ENCODE peak calls at places on chromosomes 7 and 10, in eight cellular contexts. W, T, K, S, Q, P, O and N are unnamed samples.

GRCh38 chr10:101139421-101139911 is 8.4 kb downstream of the TLX1 start:
- DNase-seq in W (no peak), T (no peak), K (no peak), S (no peak), Q (no peak), P (no peak), O (no peak), N (no peak)

GRCh38 chr7:100745184-100745583 is 11.8 kb downstream of the ZAN start:
- DNase-seq in W (peak), T (no peak), K (peak), S (peak), Q (no peak), P (no peak), O (no peak), N (no peak)

GRCh38 chr7:1520574-1521234 is 9.8 kb upstream of the MAFK start:
- DNase-seq in W (peak), T (no peak), K (no peak), S (peak), Q (no peak), P (no peak), O (peak), N (peak)

GRCh38 chr7:30979027-30979426 is 15.3 kb downstream of the GHRHR start:
- DNase-seq in W (no peak), T (peak), K (no peak), S (no peak), Q (no peak), P (peak), O (no peak), N (no peak)

GRCh38 chr10:61640876-61641275 is 21.9 kb upstream of the CABCOCO1 start:
- DNase-seq in W (no peak), T (no peak), K (no peak), S (no peak), Q (no peak), P (no peak), O (no peak), N (no peak)

GRCh38 chr7:1873070-1873405 is 203.0 kb downstream of the ELFN1 start:
- DNase-seq in W (no peak), T (no peak), K (no peak), S (no peak), Q (no peak), P (no peak), O (no peak), N (no peak)

GRCh38 chr7:98284335-98285036 is 3.0 kb downstream of the BRI3 start:
- DNase-seq in W (peak), T (no peak), K (peak), S (peak), Q (no peak), P (peak), O (no peak), N (no peak)

GRCh38 chr10:59362991-59363390 is 642 bp upstream of the FAM13C start:
- DNase-seq in W (peak), T (peak), K (peak), S (peak), Q (no peak), P (peak), O (no peak), N (peak)

DNA sequence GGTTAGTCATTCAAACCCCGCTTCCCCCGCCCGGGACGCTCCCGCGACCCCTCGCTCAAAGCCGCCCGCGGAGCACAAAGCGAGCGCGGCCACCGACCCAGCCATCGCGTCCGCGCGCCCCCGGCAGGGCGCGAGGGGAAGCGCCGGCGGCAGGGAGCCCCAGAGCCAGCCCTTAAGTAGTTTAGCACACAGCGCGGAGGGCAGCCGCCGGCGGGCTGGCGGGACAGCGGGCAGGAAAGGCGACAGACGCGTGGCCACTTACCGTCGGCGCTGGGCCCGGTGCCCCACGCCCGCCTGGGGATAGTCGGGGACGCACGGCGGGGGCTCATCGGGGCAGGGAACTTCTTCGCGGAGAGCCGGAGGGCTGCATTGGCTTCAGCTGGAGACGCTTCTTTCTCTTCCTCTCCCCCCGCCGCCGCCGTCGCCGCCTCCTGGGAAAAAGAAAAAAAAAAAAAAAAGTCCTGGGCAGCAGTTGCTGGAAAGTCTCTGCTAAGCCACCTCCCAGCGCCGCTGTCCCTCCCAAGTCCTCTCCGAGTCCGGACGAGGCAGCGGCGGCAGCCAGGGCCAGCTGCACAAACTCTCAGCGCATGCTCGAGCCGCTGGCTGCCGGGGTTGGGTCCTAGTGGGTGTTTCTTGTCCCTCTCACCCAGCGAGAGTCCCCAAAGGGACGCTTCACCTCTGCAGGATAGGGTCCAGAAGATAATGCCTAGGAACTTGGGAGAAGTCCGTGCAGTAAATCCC is at the start of gene TSPAN12:
- DNase-seq in W (peak), T (peak), K (peak), S (peak), Q (no peak), P (peak), O (no peak), N (peak)
- TF ChIP-seq CTCF in W (peak), T (peak), K (peak), S (peak), Q (peak), P (peak), O (peak), N (peak)

GRCh38 chr7:158442260-158442659 is 145.4 kb downstream of the PTPRN2 start:
- DNase-seq in W (no peak), T (no peak), K (no peak), S (no peak), Q (no peak), P (no peak), O (no peak), N (no peak)
- TF ChIP-seq CTCF in W (no peak), T (peak), K (no peak), S (no peak), Q (no peak), P (no peak), O (no peak), N (no peak)

GRCh38 chr10:126904493-126904806 is 778 bp upstream of the DOCK1 start:
- DNase-seq in W (no peak), T (no peak), K (no peak), S (no peak), Q (no peak), P (no peak), O (no peak), N (no peak)

GRCh38 chr10:126904807-126905686 is at the start of gene DOCK1:
- DNase-seq in W (peak), T (peak), K (peak), S (peak), Q (no peak), P (no peak), O (peak), N (peak)

GRCh38 chr10:126898460-126898859 is 6.8 kb upstream of the DOCK1 start:
- DNase-seq in W (no peak), T (no peak), K (no peak), S (no peak), Q (no peak), P (no peak), O (no peak), N (no peak)

GRCh38 chr10:126903646-126904360 is 1.4 kb upstream of the DOCK1 start:
- DNase-seq in W (no peak), T (no peak), K (no peak), S (no peak), Q (no peak), P (no peak), O (no peak), N (no peak)

GRCh38 chr10:126902157-126902556 is 3.1 kb upstream of the DOCK1 start:
- DNase-seq in W (peak), T (no peak), K (no peak), S (peak), Q (no peak), P (no peak), O (peak), N (peak)
- TF ChIP-seq CTCF in W (peak), T (no peak), K (no peak), S (peak), Q (no peak), P (no peak), O (peak), N (peak)

DNA sequence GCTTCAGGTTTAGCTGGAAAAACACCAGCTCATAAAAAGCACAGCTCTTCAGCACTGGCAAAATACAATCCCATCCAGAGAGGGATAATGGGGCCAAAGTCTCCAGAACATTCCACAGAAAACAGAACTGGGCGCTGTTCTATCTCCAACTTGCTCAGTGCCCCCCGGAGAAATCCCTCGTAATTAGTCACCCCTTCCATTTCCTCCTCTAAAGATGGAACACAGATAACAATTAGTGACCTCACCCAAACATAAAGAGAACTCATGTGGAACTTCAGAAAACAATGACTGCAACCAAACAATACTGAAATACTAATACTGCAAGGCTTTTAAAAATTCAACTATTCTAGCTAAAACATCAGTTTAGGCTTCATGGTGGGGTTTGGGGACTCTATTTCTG is 46.3 kb downstream of the KIAA1549 start:
- DNase-seq in W (peak), T (no peak), K (no peak), S (peak), Q (no peak), P (peak), O (no peak), N (no peak)
- TF ChIP-seq CTCF in W (no peak), T (no peak), K (no peak), S (no peak), Q (no peak), P (no peak), O (no peak), N (no peak)

GRCh38 chr10:1536341-1536740 is 201.0 kb downstream of the ADARB2 start:
- DNase-seq in W (no peak), T (no peak), K (no peak), S (no peak), Q (no peak), P (no peak), O (no peak), N (no peak)

GRCh38 chr10:1540144-1540543 is 197.2 kb downstream of the ADARB2 start:
- DNase-seq in W (no peak), T (no peak), K (no peak), S (no peak), Q (no peak), P (no peak), O (no peak), N (no peak)

GRCh38 chr10:1538531-1539061 is 198.7 kb downstream of the ADARB2 start:
- DNase-seq in W (no peak), T (no peak), K (no peak), S (no peak), Q (no peak), P (no peak), O (no peak), N (no peak)

GRCh38 chr10:1538121-1538520 is 199.2 kb downstream of the ADARB2 start:
- DNase-seq in W (no peak), T (no peak), K (no peak), S (no peak), Q (no peak), P (no peak), O (no peak), N (no peak)

DNA sequence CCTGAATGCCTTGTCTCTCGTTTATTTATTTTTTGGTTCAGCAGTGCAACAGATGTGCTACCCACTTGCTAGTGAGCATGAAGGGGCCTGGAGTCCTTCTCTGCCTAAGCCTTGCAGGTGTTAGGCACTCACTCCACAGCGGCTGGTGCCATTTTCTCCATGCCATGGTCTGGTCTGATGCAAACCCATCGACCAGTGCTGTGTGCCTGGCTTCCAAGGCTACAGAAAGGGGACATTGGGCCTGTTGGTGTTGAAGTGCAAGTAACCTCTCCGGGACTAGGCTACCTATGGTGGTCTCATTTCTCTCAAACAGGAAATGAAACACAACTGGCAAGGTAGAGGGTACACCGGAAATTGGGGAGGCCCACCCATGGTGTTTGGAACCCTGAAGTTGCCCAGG is 198.1 kb downstream of the ADARB2 start:
- DNase-seq in W (no peak), T (no peak), K (no peak), S (no peak), Q (no peak), P (no peak), O (no peak), N (no peak)
- TF ChIP-seq CTCF in W (no peak), T (no peak), K (no peak), S (no peak), Q (no peak), P (no peak), O (no peak), N (no peak)